ENCODE peak calls at places on chromosome 18, in six cellular contexts. I is HS-27A; J is activated naive CD8-positive, alpha-beta T cell treated with anti-CD3 and anti-CD28 coated beads, Interleukin-2, amount 50 U/mL, for 24 hours; T is HFFc6; D is GM23248; M is EL. V is an unnamed sample.

GRCh38 chr18:46756559-46757201 is at the start of gene ST8SIA5:
- DNase-seq in J (peak), T (no peak), D (peak), I (no peak), M (no peak), V (no peak)

GRCh38 chr18:52716926-52717325 is 376.9 kb downstream of the DCC start:
- DNase-seq in D (no peak), T (no peak), M (no peak), I (no peak), J (no peak), V (peak)

GRCh38 chr18:32847719-32848118 is 74.9 kb upstream of the KLHL14 start:
- DNase-seq in I (no peak), D (no peak), J (no peak), T (no peak), M (no peak), V (no peak)

GRCh38 chr18:24031318-24031717 is 16.8 kb downstream of the TTC39C start:
- DNase-seq in I (no peak), M (no peak), D (no peak), J (no peak), T (no peak), V (no peak)

GRCh38 chr18:42977982-42978595 is 137.4 kb downstream of the RIT2 start:
- DNase-seq in D (no peak), T (no peak), J (no peak), M (no peak), I (no peak), V (no peak)

GRCh38 chr18:70423988-70424387 is 135.1 kb downstream of the SOCS6 start:
- DNase-seq in J (no peak), T (no peak), I (no peak), D (peak), M (no peak), V (peak)

GRCh38 chr18:25727281-25727680 is 363.1 kb downstream of the SS18 start:
- DNase-seq in J (no peak), T (no peak), D (no peak), M (no peak), I (no peak), V (no peak)

GRCh38 chr18:79611040-79611681 is 68.4 kb upstream of the CTDP1 start:
- DNase-seq in I (no peak), D (peak), J (no peak), T (no peak), M (peak), V (no peak)

GRCh38 chr18:75896865-75897264 is 469.4 kb upstream of the SMIM21 start:
- DNase-seq in I (no peak), D (no peak), M (peak), T (no peak), J (no peak), V (no peak)

GRCh38 chr18:74482697-74483096 is 13.5 kb upstream of the CNDP2 start:
- DNase-seq in M (no peak), I (no peak), D (no peak), J (no peak), T (no peak), V (no peak)

GRCh38 chr18:32379891-32380290 is 90.8 kb downstream of the GAREM1 start:
- DNase-seq in I (no peak), D (no peak), T (no peak), M (no peak), J (no peak), V (no peak)

GRCh38 chr18:48084858-48085257 is 154.4 kb upstream of the SMAD2 start:
- DNase-seq in D (no peak), T (no peak), J (no peak), M (no peak), I (no peak), V (no peak)

GRCh38 chr18:6561029-6561861 is 146.5 kb upstream of the L3MBTL4 start:
- DNase-seq in D (peak), T (no peak), J (no peak), M (no peak), I (no peak), V (no peak)

GRCh38 chr18:36539674-36540073 is 242.2 kb downstream of the FHOD3 start:
- DNase-seq in J (no peak), T (peak), I (no peak), M (no peak), D (peak), V (no peak)

GRCh38 chr18:2547477-2548087 is 23.7 kb downstream of the METTL4 start:
- DNase-seq in D (peak), I (peak), J (no peak), T (peak), M (peak), V (peak)

GRCh38 chr18:22591231-22591630 is 173.5 kb upstream of the CTAGE1 start:
- DNase-seq in T (no peak), M (peak), I (no peak), J (no peak), D (no peak), V (no peak)

GRCh38 chr18:39841133-39842041 is 2113.6 kb upstream of the PIK3C3 start:
- DNase-seq in J (no peak), T (peak), M (peak), D (peak), I (no peak), V (no peak)

GRCh38 chr18:2293109-2293839 is 278.0 kb downstream of the METTL4 start:
- DNase-seq in T (no peak), J (peak), M (no peak), I (no peak), D (no peak), V (no peak)

GRCh38 chr18:55587341-55588000 is 521 bp downstream of the TCF4 start:
- DNase-seq in D (peak), I (no peak), M (peak), T (no peak), J (peak), V (no peak)

GRCh38 chr18:24972577-24972976 is 379.4 kb downstream of the ZNF521 start:
- DNase-seq in M (no peak), T (no peak), I (no peak), D (no peak), J (no peak), V (no peak)

GRCh38 chr18:48045744-48046143 is 115.3 kb upstream of the SMAD2 start:
- DNase-seq in T (no peak), I (no peak), M (no peak), J (no peak), D (no peak), V (no peak)

GRCh38 chr18:2994603-2995432 is 18.1 kb downstream of the LPIN2 start:
- DNase-seq in T (no peak), M (no peak), D (no peak), J (peak), I (no peak), V (no peak)

GRCh38 chr18:34710430-34711386 is 610 bp downstream of the DTNA start:
- DNase-seq in M (peak), D (peak), T (peak), J (no peak), I (no peak), V (no peak)

GRCh38 chr18:59961086-59961485 is 61.3 kb downstream of the PMAIP1 start:
- DNase-seq in D (no peak), J (no peak), M (no peak), I (no peak), T (no peak), V (peak)

GRCh38 chr18:73249030-73249429 is 381.2 kb upstream of the NETO1 start:
- DNase-seq in T (no peak), I (no peak), J (no peak), M (no peak), D (no peak), V (no peak)

GRCh38 chr18:2794159-2794558 is 52.6 kb upstream of the EMILIN2 start:
- DNase-seq in I (no peak), M (no peak), T (no peak), D (no peak), J (no peak), V (no peak)

GRCh38 chr18:10398571-10398970 is 55.9 kb upstream of the APCDD1 start:
- DNase-seq in T (no peak), M (no peak), I (no peak), D (no peak), J (no peak), V (no peak)

GRCh38 chr18:40883271-40883670 is 1071.8 kb upstream of the PIK3C3 start:
- DNase-seq in I (no peak), J (no peak), D (no peak), T (no peak), M (no peak), V (no peak)